ENCODE peak calls at places on chromosomes 2 and 18, in nine cellular contexts. Z is tibial artery; W is stimulated activated CD8-positive, alpha-beta memory T cell treated with anti-CD3 and anti-CD28 coated beads, Interleukin-2, amount 100 ng/mL, for 1 hour; M is T-helper 2 cell; J is cardiac septum; X is AG08396; I is activated T-helper 1 cell treated with Interleukin-2 at 50 U/mL for 16 hours; T is activated T-cell treated with anti-CD3 and anti-CD28 coated beads for 4 hours; Y is NCI-H1092 treated with DMSO at 0.1 percent for 48 hours. N is an unnamed sample.

GRCh38 chr2:195898505-195898904 is 170.1 kb downstream of the DNAH7 start:
- DNase-seq in Z (no peak), W (no peak), M (no peak), J (peak; percentile 79), X (peak; percentile 90), I (no peak), T (no peak), Y (peak; percentile 20), N (no peak)

GRCh38 chr2:240741091-240741490 is 49.4 kb downstream of the AQP12A start:
- DNase-seq in Z (no peak), W (no peak), M (no peak), J (no peak), X (no peak), I (no peak), T (no peak), Y (no peak), N (no peak)

GRCh38 chr2:158965731-158966130 is 2.7 kb upstream of the TANC1 start:
- DNase-seq in Z (no peak), W (no peak), M (no peak), J (no peak), X (no peak), I (no peak), T (no peak), Y (no peak), N (no peak)

GRCh38 chr2:20559277-20559676 is 91.6 kb downstream of the HS1BP3 start:
- DNase-seq in Z (no peak), W (no peak), M (no peak), J (no peak), X (no peak), I (no peak), T (no peak), Y (no peak), N (no peak)

GRCh38 chr2:120622159-120622869 is 113.4 kb upstream of the GLI2 start:
- DNase-seq in Z (peak; percentile 39), W (no peak), M (no peak), J (peak; percentile 19), X (no peak), I (no peak), T (no peak), Y (no peak), N (no peak)

GRCh38 chr2:215900203-215900611 is 113.1 kb downstream of the MREG start:
- DNase-seq in Z (peak; percentile 72), W (no peak), M (no peak), J (no peak), X (peak; percentile 33), I (no peak), T (no peak), Y (no peak), N (no peak)

GRCh38 chr2:38246105-38246504 is 131.0 kb downstream of the ATL2 start:
- DNase-seq in Z (no peak), W (no peak), M (no peak), J (no peak), X (no peak), I (no peak), T (no peak), Y (no peak), N (no peak)

GRCh38 chr2:118386636-118387302 is 298.5 kb downstream of the INSIG2 start:
- DNase-seq in Z (no peak), W (no peak), M (no peak), J (no peak), X (peak; percentile 70), I (no peak), T (no peak), Y (no peak), N (no peak)

GRCh38 chr2:47016172-47016913 is 100.7 kb upstream of the MCFD2 start:
- DNase-seq in Z (no peak), W (no peak), M (no peak), J (no peak), X (peak; percentile 92), I (no peak), T (no peak), Y (no peak), N (no peak)

GRCh38 chr2:72745679-72746368 is 80.0 kb downstream of the EXOC6B start:
- DNase-seq in Z (no peak), W (no peak), M (peak; percentile 51), J (no peak), X (peak; percentile 16), I (no peak), T (no peak), Y (peak; percentile 48), N (no peak)

GRCh38 chr2:70371753-70372152 is 69.9 kb upstream of the FAM136A start:
- DNase-seq in Z (no peak), W (no peak), M (no peak), J (no peak), X (peak; percentile 48), I (no peak), T (no peak), Y (no peak), N (no peak)

GRCh38 chr2:33443272-33443829 is 33.1 kb upstream of the RASGRP3 start:
- DNase-seq in Z (no peak), W (no peak), M (no peak), J (no peak), X (peak; percentile 37), I (no peak), T (no peak), Y (no peak), N (no peak)

GRCh38 chr2:21466528-21466927 is 342.8 kb downstream of the TDRD15 start:
- DNase-seq in Z (no peak), W (no peak), M (no peak), J (no peak), X (no peak), I (no peak), T (no peak), Y (no peak), N (no peak)

GRCh38 chr2:17101596-17101995 is 416.6 kb downstream of the RAD51AP2 start:
- DNase-seq in Z (no peak), W (no peak), M (no peak), J (no peak), X (no peak), I (no peak), T (no peak), Y (no peak), N (no peak)

GRCh38 chr18:79944126-79944731 is 7.2 kb downstream of the SLC66A2 start:
- DNase-seq in Z (no peak), W (no peak), M (peak; percentile 59), J (peak; percentile 67), X (no peak), I (no peak), T (no peak), Y (peak; percentile 22), N (no peak)